ENCODE peak calls at places on chromosomes 2 and 18, in four cellular contexts. J is activated CD4-positive, alpha-beta T cell treated with anti-CD3 and anti-CD28 coated beads for 24 hours; A is AML-193; W is astrocyte. Z is an unnamed sample.

GRCh38 chr2:48272199-48272598 is 257.8 kb upstream of the STON1 start:
- DNase-seq in J (no peak), A (no peak), W (no peak), Z (no peak)

GRCh38 chr2:164721425-164721824 is 100.1 kb upstream of the GRB14 start:
- DNase-seq in J (no peak), A (no peak), W (no peak), Z (no peak)

GRCh38 chr2:127079358-127079920 is 27.5 kb downstream of the BIN1 start:
- DNase-seq in J (no peak), A (no peak), W (no peak), Z (no peak)

GRCh38 chr2:225137971-225138370 is 95.7 kb upstream of the DOCK10 start:
- DNase-seq in J (no peak), A (no peak), W (no peak), Z (no peak)

GRCh38 chr18:78242307-78242643 is 737.3 kb upstream of the SALL3 start:
- DNase-seq in J (no peak), A (no peak), W (no peak), Z (no peak)

GRCh38 chr2:42047488-42048317 is at the start of gene PKDCC:
- DNase-seq in J (no peak), A (no peak), W (peak), Z (peak)

GRCh38 chr2:9002637-9003365 is 683 bp downstream of the MBOAT2 start:
- DNase-seq in J (no peak), A (no peak), W (no peak), Z (peak)

GRCh38 chr2:156903335-156903734 is 354.2 kb upstream of the GALNT5 start:
- DNase-seq in J (no peak), A (no peak), W (peak), Z (no peak)

GRCh38 chr2:131056204-131056975 is 36.9 kb downstream of the FAM168B start:
- DNase-seq in J (no peak), A (no peak), W (no peak), Z (no peak)

Z was measured in Calu3.